ENCODE peak calls at places on chromosome 22, in five cellular contexts. S, I, B, Y and L are unnamed samples.

GRCh38 chr22:26573026-26573662 is 16.8 kb downstream of the TPST2 start:
- DNase-seq in Y (peak), B (peak), S (no peak), I (no peak), L (no peak)

GRCh38 chr22:47605886-47606285 is 843.4 kb downstream of the TBC1D22A start:
- DNase-seq in S (no peak), B (peak), I (no peak), Y (no peak), L (no peak)

GRCh38 chr22:30312053-30312452 is 14.7 kb downstream of the TBC1D10A start:
- DNase-seq in B (no peak), I (no peak), Y (no peak), S (no peak), L (peak)

GRCh38 chr22:39818050-39818449 is 75.5 kb downstream of the ENTHD1 start:
- DNase-seq in I (no peak), Y (no peak), S (no peak), B (no peak), L (no peak)

GRCh38 chr22:39013923-39014722 is at the start of gene APOBEC3C:
- DNase-seq in B (peak), I (peak), S (peak), Y (peak), L (peak)

GRCh38 chr22:49369726-49370717 is 457.7 kb downstream of the BRD1 start:
- DNase-seq in Y (no peak), B (no peak), I (no peak), S (no peak), L (no peak)

GRCh38 chr22:31347251-31348008 is 1.3 kb upstream of the PATZ1 start:
- DNase-seq in I (no peak), Y (peak), B (peak), S (peak), L (no peak)

GRCh38 chr22:19892249-19892879 is 37.7 kb upstream of the GNB1L start:
- DNase-seq in S (no peak), Y (no peak), B (no peak), I (no peak), L (no peak)

GRCh38 chr22:38840129-38840528 is 3.7 kb downstream of the NPTXR start:
- DNase-seq in S (no peak), I (no peak), Y (no peak), B (no peak), L (no peak)

GRCh38 chr22:20738394-20739089 is 35.4 kb upstream of the SERPIND1 start:
- DNase-seq in I (no peak), Y (no peak), B (no peak), S (no peak), L (no peak)

GRCh38 chr22:42780070-42780540 is 59.4 kb upstream of the A4GALT start:
- DNase-seq in B (no peak), I (peak), S (peak), Y (peak), L (peak)

GRCh38 chr22:42272431-42273004 is 2.1 kb upstream of the TCF20 start:
- DNase-seq in Y (no peak), S (no peak), B (peak), I (no peak), L (no peak)

GRCh38 chr22:33969052-33969451 is 48.8 kb upstream of the LARGE1 start:
- DNase-seq in S (no peak), Y (no peak), B (no peak), I (no peak), L (peak)

GRCh38 chr22:47043835-47044721 is 281.6 kb downstream of the TBC1D22A start:
- DNase-seq in I (no peak), Y (peak), B (peak), S (peak), L (no peak)

GRCh38 chr22:29635734-29636357 is 32.4 kb downstream of the NF2 start:
- DNase-seq in B (no peak), S (no peak), Y (no peak), I (no peak), L (no peak)

GRCh38 chr22:33848251-33848650 is 72.0 kb downstream of the LARGE1 start:
- DNase-seq in I (no peak), Y (no peak), B (no peak), S (no peak), L (no peak)

GRCh38 chr22:29737251-29738117 is 17.7 kb downstream of the CABP7 start:
- DNase-seq in I (no peak), Y (no peak), B (no peak), S (no peak), L (no peak)

GRCh38 chr22:46025973-46026906 is 49.3 kb upstream of the WNT7B start:
- DNase-seq in B (peak), I (no peak), S (no peak), Y (no peak), L (no peak)

GRCh38 chr22:35930933-35931332 is 97.7 kb downstream of the RBFOX2 start:
- DNase-seq in Y (no peak), S (peak), I (no peak), B (no peak), L (no peak)

GRCh38 chr22:39361495-39361894 is 11.7 kb downstream of the SYNGR1 start:
- DNase-seq in B (no peak), Y (no peak), S (no peak), I (no peak), L (no peak)

GRCh38 chr22:35986085-35986484 is 42.5 kb downstream of the RBFOX2 start:
- DNase-seq in Y (no peak), I (no peak), S (no peak), B (no peak), L (no peak)

GRCh38 chr22:24578355-24579241 is 14.3 kb downstream of the LRRC75B start:
- DNase-seq in Y (no peak), I (no peak), S (no peak), B (no peak), L (peak)

GRCh38 chr22:18979957-18980356 is 43.9 kb upstream of the PRODH start:
- DNase-seq in Y (no peak), I (no peak), S (no peak), B (no peak), L (peak)

DNA sequence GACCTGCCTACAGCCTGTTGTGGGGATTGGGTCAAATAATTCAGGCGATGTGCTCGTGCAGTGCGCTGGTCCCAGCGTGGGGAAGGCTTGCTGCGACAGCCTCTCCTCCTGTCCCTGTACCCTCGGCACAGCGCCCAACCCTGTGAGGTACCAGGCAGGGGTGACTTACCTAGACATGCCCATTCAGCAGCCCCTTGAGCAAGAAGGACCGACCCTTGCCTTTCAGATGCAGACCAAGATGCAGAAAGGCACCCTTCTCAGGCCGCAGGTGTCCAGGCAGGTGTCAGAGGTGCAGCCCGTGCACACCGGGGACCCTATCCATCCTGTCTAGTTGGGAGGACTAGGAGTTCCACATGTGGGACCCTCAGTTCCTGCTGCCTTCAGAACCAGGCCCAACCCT is 102.7 kb downstream of the BCR start:
- DNase-seq in Y (no peak), I (no peak), S (no peak), B (no peak), L (no peak)
- H3K27ac ChIP-seq in Y (peak), I (peak), S (no peak), B (peak), L (no peak)

DNA sequence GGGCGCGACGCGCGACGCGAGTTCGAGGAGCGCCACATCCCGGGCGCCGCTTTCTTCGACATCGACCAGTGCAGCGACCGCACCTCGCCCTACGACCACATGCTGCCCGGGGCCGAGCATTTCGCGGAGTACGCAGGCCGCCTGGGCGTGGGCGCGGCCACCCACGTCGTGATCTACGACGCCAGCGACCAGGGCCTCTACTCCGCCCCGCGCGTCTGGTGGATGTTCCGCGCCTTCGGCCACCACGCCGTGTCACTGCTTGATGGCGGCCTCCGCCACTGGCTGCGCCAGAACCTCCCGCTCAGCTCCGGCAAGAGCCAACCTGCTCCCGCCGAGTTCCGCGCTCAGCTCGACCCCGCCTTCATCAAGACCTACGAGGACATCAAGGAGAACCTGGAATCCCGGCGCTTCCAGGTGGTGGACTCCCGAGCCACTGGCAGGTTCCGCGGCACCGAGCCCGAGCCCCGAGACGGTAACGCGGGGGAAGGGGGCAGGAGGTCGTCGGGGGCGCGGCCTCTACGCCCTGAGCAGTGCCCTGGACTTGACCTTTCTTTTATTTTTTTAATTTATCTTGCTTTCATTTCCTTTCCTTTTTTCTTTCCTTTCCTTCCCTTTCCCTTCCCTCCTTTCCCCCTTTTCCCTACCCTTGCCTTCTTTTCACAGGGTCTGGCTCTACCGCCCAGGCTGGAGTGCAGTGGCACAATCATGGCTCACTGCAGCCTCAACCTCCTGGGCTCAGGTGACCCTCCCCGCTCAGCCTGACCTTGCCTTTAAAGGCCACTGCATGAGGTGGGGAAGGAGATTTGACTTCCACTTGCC is 5.0 kb downstream of the MPST start:
- DNase-seq in S (no peak), Y (peak), I (no peak), B (no peak), L (no peak)
- H3K27ac ChIP-seq in S (no peak), Y (peak), I (no peak), B (no peak), L (no peak)

GRCh38 chr22:28329582-28330073 is 350.0 kb downstream of the TTC28 start:
- DNase-seq in I (no peak), B (no peak), Y (no peak), S (no peak), L (no peak)
- H3K27ac ChIP-seq in I (peak), B (peak), Y (no peak), S (no peak), L (no peak)

GRCh38 chr22:44956835-44957234 is 53.0 kb downstream of the PHF21B start:
- DNase-seq in I (no peak), S (no peak), Y (no peak), B (no peak), L (no peak)

GRCh38 chr22:44955102-44955501 is 54.7 kb downstream of the PHF21B start:
- DNase-seq in Y (no peak), B (no peak), S (no peak), I (no peak), L (no peak)

GRCh38 chr22:44952863-44953790 is 56.7 kb downstream of the PHF21B start:
- DNase-seq in I (no peak), Y (no peak), B (no peak), S (no peak), L (no peak)

GRCh38 chr22:44951510-44951816 is 58.3 kb downstream of the PHF21B start:
- DNase-seq in Y (no peak), I (no peak), B (no peak), S (no peak), L (no peak)

DNA sequence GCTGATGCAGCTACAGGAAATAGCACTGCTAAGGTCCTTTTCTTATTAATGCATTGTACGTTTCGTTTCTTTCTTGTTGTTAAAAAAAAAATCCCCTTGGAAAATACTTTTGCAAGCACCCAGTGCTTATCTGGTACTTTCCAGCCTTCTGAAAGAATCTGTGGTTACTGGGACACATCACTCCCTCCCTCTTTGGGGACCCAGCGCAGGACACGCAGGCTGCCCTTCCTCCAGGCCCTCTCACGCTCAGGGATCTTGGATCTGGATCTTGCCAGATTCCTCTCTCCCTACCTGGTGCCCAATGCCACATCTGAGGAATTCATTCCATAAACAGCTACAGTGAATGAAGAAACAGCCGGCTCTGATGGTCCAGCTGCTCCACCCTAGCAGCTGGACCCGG is 55.7 kb downstream of the PHF21B start:
- DNase-seq in S (no peak), Y (no peak), B (no peak), I (no peak), L (no peak)
- H3K27ac ChIP-seq in S (no peak), Y (no peak), B (no peak), I (no peak), L (no peak)